ENCODE peak calls at places on chromosomes 11 and 22, in nine cellular contexts. P, U, T, O, C, I, A, K and D are unnamed samples.

GRCh38 chr22:30362632-30363281 is 6.0 kb downstream of the CCDC157 start:
- DNase-seq in P (no peak), U (no peak), T (no peak), O (no peak), C (peak; percentile 10), I (no peak), A (no peak), K (peak; percentile 25), D (no peak)

GRCh38 chr11:44661311-44661717 is 65.4 kb upstream of the TSPAN18 start:
- DNase-seq in P (no peak), U (no peak), T (no peak), O (no peak), C (no peak), I (no peak), A (no peak), K (no peak), D (no peak)

GRCh38 chr22:45887202-45888131 is 89.5 kb downstream of the WNT7B start:
- DNase-seq in P (peak; percentile 93), U (no peak), T (no peak), O (no peak), C (no peak), I (no peak), A (no peak), K (no peak), D (no peak)

GRCh38 chr11:2853401-2853800 is 32.2 kb downstream of the CDKN1C start:
- DNase-seq in P (no peak), U (no peak), T (no peak), O (no peak), C (no peak), I (no peak), A (no peak), K (no peak), D (no peak)

GRCh38 chr11:57345555-57346151 is 7.5 kb downstream of the P2RX3 start:
- DNase-seq in P (peak; percentile 69), U (peak; percentile 77), T (peak; percentile 71), O (peak; percentile 68), C (peak; percentile 81), I (peak; percentile 18), A (peak; percentile 68), K (peak; percentile 75), D (peak; percentile 53)

GRCh38 chr11:16792426-16792825 is 54.0 kb downstream of the C11orf58 start:
- DNase-seq in P (no peak), U (no peak), T (no peak), O (no peak), C (peak; percentile 23), I (no peak), A (no peak), K (no peak), D (no peak)

GRCh38 chr11:15816270-15816871 is 540.0 kb downstream of the SOX6 start:
- DNase-seq in P (no peak), U (no peak), T (peak; percentile 23), O (no peak), C (peak; percentile 23), I (no peak), A (no peak), K (no peak), D (no peak)

GRCh38 chr11:61307354-61307753 is 12.2 kb upstream of the VWCE start:
- DNase-seq in P (no peak), U (no peak), T (no peak), O (no peak), C (no peak), I (no peak), A (no peak), K (no peak), D (no peak)

GRCh38 chr22:45009881-45010531 is at the start of gene PHF21B:
- DNase-seq in P (peak; percentile 49), U (peak; percentile 65), T (peak; percentile 60), O (peak; percentile 71), C (peak; percentile 30), I (peak; percentile 35), A (peak; percentile 83), K (peak; percentile 60), D (no peak)

GRCh38 chr22:22666307-22667091 is 22.1 kb downstream of the GGTLC2 start:
- DNase-seq in P (no peak), U (no peak), T (no peak), O (no peak), C (peak; percentile 17), I (no peak), A (peak; percentile 34), K (peak; percentile 2), D (no peak)

GRCh38 chr11:130609121-130610035 is 160.9 kb downstream of the ADAMTS15 start:
- DNase-seq in P (peak; percentile 77), U (no peak), T (peak; percentile 74), O (peak; percentile 93), C (no peak), I (no peak), A (no peak), K (no peak), D (no peak)

GRCh38 chr11:30143098-30143705 is 87.6 kb upstream of the FSHB start:
- DNase-seq in P (no peak), U (no peak), T (no peak), O (no peak), C (peak; percentile 24), I (no peak), A (peak; percentile 11), K (peak; percentile 42), D (no peak)

GRCh38 chr11:109138200-109138599 is 283.8 kb upstream of the C11orf87 start:
- DNase-seq in P (no peak), U (no peak), T (no peak), O (no peak), C (peak; percentile 22), I (no peak), A (no peak), K (no peak), D (no peak)